ENCODE peak calls at places on chromosome 16, in six cellular contexts. Q is psoas muscle; N is effector memory CD4-positive, alpha-beta T cell; V is CD8-positive, alpha-beta T cell; O is fibroblast of lung; R is iPS DF 6.9. B is an unnamed sample. For H3K27me3 and H3K36me3, the result is how much of the 10 kb centered on the place peaks cover.

GRCh38 chr16:29899516-29900101 is at the start of gene SEZ6L2:
- DNase-seq in O (peak), R (peak), N (no peak), V (no peak), Q (peak), B (peak)

GRCh38 chr16:81651758-81652718 is 127.1 kb upstream of the PLCG2 start:
- DNase-seq in O (peak), N (no peak), V (no peak), Q (no peak), R (no peak), B (no peak)

GRCh38 chr16:51762081-51762995 is 611.3 kb upstream of the SALL1 start:
- DNase-seq in V (no peak), R (peak), O (peak), N (no peak), Q (peak), B (peak)

GRCh38 chr16:90031931-90032663 is 12.8 kb upstream of the DBNDD1 start:
- DNase-seq in V (no peak), R (no peak), N (no peak), Q (no peak), O (peak), B (no peak)

GRCh38 chr16:89035013-89035697 is 58.1 kb upstream of the CBFA2T3 start:
- DNase-seq in R (no peak), Q (no peak), N (no peak), O (no peak), V (no peak), B (no peak)

GRCh38 chr16:4846503-4846900 is 586 bp downstream of the GLYR1 start:
- DNase-seq in Q (peak), O (peak), V (peak), R (no peak), N (no peak), B (peak)

GRCh38 chr16:82671743-82672142 is 45.0 kb downstream of the CDH13 start:
- DNase-seq in O (no peak), Q (no peak), R (no peak), V (peak), N (no peak), B (no peak)

GRCh38 chr16:75070055-75070841 is 46.3 kb downstream of the LDHD start:
- DNase-seq in O (peak), V (no peak), R (no peak), Q (peak), N (no peak), B (peak)

GRCh38 chr16:57039148-57039812 is 49.9 kb downstream of the NLRC5 start:
- DNase-seq in O (peak), Q (no peak), N (no peak), R (no peak), V (no peak), B (no peak)

GRCh38 chr16:2090819-2091721 is 43.3 kb downstream of the TSC2 start:
- DNase-seq in N (no peak), V (no peak), O (peak), R (peak), Q (peak), B (peak)

GRCh38 chr16:49465661-49466528 is 92.3 kb downstream of the C16orf78 start:
- DNase-seq in O (no peak), R (no peak), V (no peak), Q (no peak), N (no peak), B (peak)

GRCh38 chr16:50502616-50503000 is 45.6 kb upstream of the NKD1 start:
- DNase-seq in R (no peak), O (no peak), N (no peak), Q (no peak), V (no peak), B (no peak)

GRCh38 chr16:3825103-3825502 is 55.4 kb downstream of the CREBBP start:
- DNase-seq in N (no peak), R (no peak), V (no peak), Q (no peak), O (peak), B (no peak)

GRCh38 chr16:74758801-74759200 is 15.8 kb downstream of the FA2H start:
- DNase-seq in V (no peak), Q (no peak), O (no peak), N (no peak), R (no peak), B (no peak)

GRCh38 chr16:88527186-88527936 is 42.8 kb upstream of the ZC3H18 start:
- DNase-seq in R (no peak), V (peak), N (peak), Q (peak), O (peak), B (peak)

GRCh38 chr16:73082608-73083007 is 34.7 kb upstream of the ZFHX3 start:
- DNase-seq in V (no peak), O (peak), R (no peak), N (no peak), Q (peak), B (no peak)

GRCh38 chr16:29784157-29784556 is 6.1 kb downstream of the ZG16 start:
- DNase-seq in R (no peak), Q (no peak), O (no peak), N (no peak), V (no peak), B (no peak)

GRCh38 chr16:10879681-10880589 is 2.9 kb downstream of the CIITA start:
- DNase-seq in R (no peak), V (no peak), O (no peak), Q (no peak), N (no peak), B (no peak)

GRCh38 chr16:65070831-65071230 is 51.0 kb downstream of the CDH11 start:
- DNase-seq in Q (peak), O (peak), R (no peak), N (no peak), V (no peak), B (peak)

GRCh38 chr16:20675488-20676267 is 21.8 kb downstream of the ACSM1 start:
- DNase-seq in Q (no peak), R (peak), O (no peak), N (no peak), V (peak), B (peak)

GRCh38 chr16:84518804-84519341 is 14.4 kb upstream of the MEAK7 start:
- DNase-seq in Q (no peak), O (no peak), V (peak), N (peak), R (no peak), B (no peak)

GRCh38 chr16:11685844-11686618 is 17.8 kb downstream of the SNN start:
- DNase-seq in O (peak), Q (no peak), N (no peak), R (no peak), V (no peak), B (peak)

GRCh38 chr16:46801428-46802049 is 29.4 kb downstream of the C16orf87 start:
- DNase-seq in Q (no peak), V (no peak), R (no peak), N (no peak), O (no peak), B (no peak)

GRCh38 chr16:51449441-51449840 is 298.4 kb upstream of the SALL1 start:
- DNase-seq in V (no peak), R (no peak), Q (no peak), O (no peak), N (no peak), B (no peak)

GRCh38 chr16:56985288-56985961 is 3.9 kb upstream of the NLRC5 start:
- DNase-seq in N (no peak), V (no peak), R (no peak), O (peak), Q (peak), B (peak)

GRCh38 chr16:11182381-11182780 is 73.6 kb downstream of the SOCS1 start:
- DNase-seq in R (no peak), N (no peak), O (no peak), Q (no peak), V (no peak), B (no peak)

GRCh38 chr16:87602005-87602790 is at the start of gene JPH3:
- DNase-seq in O (no peak), R (peak), V (no peak), Q (no peak), N (no peak), B (no peak)

GRCh38 chr16:15952265-15952711 is 2.9 kb downstream of the ABCC1 start:
- DNase-seq in Q (no peak), V (no peak), R (no peak), O (peak), N (no peak), B (no peak)
- H3K27me3 ChIP-seq in Q (under half), V (under half), R (under half), O (under half), N (under half), B (under half)

GRCh38 chr16:28259091-28259780 is 33.1 kb upstream of the SBK1 start:
- DNase-seq in R (no peak), Q (peak), O (no peak), V (no peak), N (no peak), B (no peak)
- H3K4me3 ChIP-seq in R (no peak), Q (peak), O (no peak), V (no peak), N (no peak), B (no peak)

GRCh38 chr16:67571464-67571863 is 9.1 kb downstream of the CTCF start:
- DNase-seq in R (no peak), N (no peak), Q (no peak), V (no peak), O (peak), B (no peak)

GRCh38 chr16:67571981-67572431 is 9.7 kb downstream of the CTCF start:
- DNase-seq in V (no peak), O (peak), Q (no peak), R (no peak), N (no peak), B (no peak)
- H3K36me3 ChIP-seq in V (under half), O (under half), Q (under half), R (under half), N (under half), B (under half)

GRCh38 chr16:86122681-86123342 is 223.8 kb downstream of the IRF8 start:
- DNase-seq in Q (no peak), N (no peak), O (no peak), V (no peak), R (no peak), B (no peak)

GRCh38 chr16:86121611-86122010 is 222.6 kb downstream of the IRF8 start:
- DNase-seq in N (no peak), Q (no peak), R (no peak), O (no peak), V (no peak), B (no peak)

GRCh38 chr16:86128246-86128645 is 229.3 kb downstream of the IRF8 start:
- DNase-seq in V (no peak), O (no peak), Q (no peak), R (no peak), N (no peak), B (no peak)

GRCh38 chr16:86129541-86129940 is 230.6 kb downstream of the IRF8 start:
- DNase-seq in O (no peak), N (no peak), Q (no peak), R (no peak), V (no peak), B (no peak)

DNA sequence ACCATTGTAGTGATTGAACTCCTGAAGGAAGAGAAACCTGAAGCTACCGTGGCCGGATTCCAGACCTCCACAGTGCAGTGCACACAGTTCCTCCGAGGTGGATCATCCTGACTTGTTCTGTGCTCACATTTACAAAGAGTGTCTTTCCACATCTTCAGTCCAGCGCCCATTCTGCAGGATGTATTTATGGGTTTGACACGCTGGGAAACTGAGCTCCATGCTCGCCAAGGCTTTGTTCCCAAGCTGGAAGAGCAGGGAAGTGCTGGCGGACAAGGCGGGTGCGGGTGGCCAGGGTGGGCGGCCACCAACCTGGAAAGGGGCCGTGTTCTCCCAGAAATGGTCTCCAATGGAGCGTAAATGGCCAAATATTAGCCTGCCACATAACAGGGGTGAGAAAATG is 227.9 kb downstream of the IRF8 start:
- DNase-seq in O (no peak), Q (no peak), N (no peak), V (no peak), R (no peak), B (no peak)
- H3K27me3 ChIP-seq in O (under half), Q (under half), N (under half), V (under half), R (under half), B (under half)

GRCh38 chr16:66651965-66652364 is 44.6 kb downstream of the CMTM4 start:
- DNase-seq in N (no peak), O (no peak), R (no peak), V (no peak), Q (no peak), B (peak)

GRCh38 chr16:66652661-66653060 is 43.9 kb downstream of the CMTM4 start:
- DNase-seq in R (no peak), V (no peak), N (no peak), O (peak), Q (no peak), B (no peak)

GRCh38 chr16:66650707-66651473 is 45.7 kb downstream of the CMTM4 start:
- DNase-seq in Q (peak), O (peak), N (peak), V (peak), R (peak), B (peak)

GRCh38 chr16:66649636-66650205 is 45.2 kb downstream of the CMTM3 start:
- DNase-seq in V (no peak), R (no peak), O (no peak), N (no peak), Q (no peak), B (peak)

GRCh38 chr16:66651474-66651765 is 45.1 kb downstream of the CMTM4 start:
- DNase-seq in R (no peak), N (no peak), O (peak), Q (no peak), V (no peak), B (no peak)
- H3K4me3 ChIP-seq in R (no peak), N (peak), O (peak), Q (peak), V (peak), B (no peak)